ENCODE peak calls at places on chromosomes 5 and 9, in eight cellular contexts. One of them, this sample, is unnamed.

GRCh38 chr5:33762859-33763258 is 128.9 kb downstream of the ADAMTS12 start:
- DNase-seq in activated CD4-positive, alpha-beta T cell treated with anti-CD3 and anti-CD28 coated beads, Interleukin-2, amount 50 U/mL, for 1 hour: no peak
- DNase-seq in sciatic nerve: no peak
- DNase-seq in dorsolateral prefrontal cortex: no peak
- DNase-seq in activated CD8-positive, alpha-beta memory T cell treated with anti-CD3 and anti-CD28 coated beads for 1 hour: no peak
- DNase-seq in transverse colon: no peak
- DNase-seq in RWPE2: no peak
- DNase-seq in fibroblast of the conjunctiva: no peak
- DNase-seq in this sample: no peak

GRCh38 chr5:167642779-167643517 is 648.5 kb upstream of the WWC1 start:
- DNase-seq in activated CD4-positive, alpha-beta T cell treated with anti-CD3 and anti-CD28 coated beads, Interleukin-2, amount 50 U/mL, for 1 hour: no peak
- DNase-seq in sciatic nerve: no peak
- DNase-seq in dorsolateral prefrontal cortex: no peak
- DNase-seq in activated CD8-positive, alpha-beta memory T cell treated with anti-CD3 and anti-CD28 coated beads for 1 hour: no peak
- DNase-seq in transverse colon: no peak
- DNase-seq in RWPE2: peak; percentile 81
- DNase-seq in fibroblast of the conjunctiva: peak; percentile 41
- DNase-seq in this sample: no peak

GRCh38 chr5:142684508-142685031 is 1.3 kb downstream of the FGF1 start:
- DNase-seq in activated CD4-positive, alpha-beta T cell treated with anti-CD3 and anti-CD28 coated beads, Interleukin-2, amount 50 U/mL, for 1 hour: no peak
- DNase-seq in sciatic nerve: peak; percentile 74
- DNase-seq in dorsolateral prefrontal cortex: peak; percentile 69
- DNase-seq in activated CD8-positive, alpha-beta memory T cell treated with anti-CD3 and anti-CD28 coated beads for 1 hour: no peak
- DNase-seq in transverse colon: no peak
- DNase-seq in RWPE2: no peak
- DNase-seq in fibroblast of the conjunctiva: no peak
- DNase-seq in this sample: no peak

GRCh38 chr9:93950619-93951601 is 4.2 kb downstream of the BARX1 start:
- DNase-seq in activated CD4-positive, alpha-beta T cell treated with anti-CD3 and anti-CD28 coated beads, Interleukin-2, amount 50 U/mL, for 1 hour: no peak
- DNase-seq in sciatic nerve: no peak
- DNase-seq in dorsolateral prefrontal cortex: no peak
- DNase-seq in activated CD8-positive, alpha-beta memory T cell treated with anti-CD3 and anti-CD28 coated beads for 1 hour: no peak
- DNase-seq in transverse colon: peak; percentile 36
- DNase-seq in RWPE2: no peak
- DNase-seq in fibroblast of the conjunctiva: no peak
- DNase-seq in this sample: peak; percentile 67

GRCh38 chr9:78568774-78569173 is 271.8 kb downstream of the PSAT1 start:
- DNase-seq in activated CD4-positive, alpha-beta T cell treated with anti-CD3 and anti-CD28 coated beads, Interleukin-2, amount 50 U/mL, for 1 hour: no peak
- DNase-seq in sciatic nerve: no peak
- DNase-seq in dorsolateral prefrontal cortex: no peak
- DNase-seq in activated CD8-positive, alpha-beta memory T cell treated with anti-CD3 and anti-CD28 coated beads for 1 hour: no peak
- DNase-seq in transverse colon: no peak
- DNase-seq in RWPE2: no peak
- DNase-seq in fibroblast of the conjunctiva: no peak
- DNase-seq in this sample: no peak

GRCh38 chr5:53480474-53481353 is at the start of gene FST:
- DNase-seq in activated CD4-positive, alpha-beta T cell treated with anti-CD3 and anti-CD28 coated beads, Interleukin-2, amount 50 U/mL, for 1 hour: no peak
- DNase-seq in sciatic nerve: peak; percentile 64
- DNase-seq in dorsolateral prefrontal cortex: no peak
- DNase-seq in activated CD8-positive, alpha-beta memory T cell treated with anti-CD3 and anti-CD28 coated beads for 1 hour: no peak
- DNase-seq in transverse colon: no peak
- DNase-seq in RWPE2: no peak
- DNase-seq in fibroblast of the conjunctiva: no peak
- DNase-seq in this sample: peak; percentile 20

GRCh38 chr9:73824671-73825070 is 672.5 kb upstream of the RORB start:
- DNase-seq in activated CD4-positive, alpha-beta T cell treated with anti-CD3 and anti-CD28 coated beads, Interleukin-2, amount 50 U/mL, for 1 hour: no peak
- DNase-seq in sciatic nerve: no peak
- DNase-seq in dorsolateral prefrontal cortex: no peak
- DNase-seq in activated CD8-positive, alpha-beta memory T cell treated with anti-CD3 and anti-CD28 coated beads for 1 hour: no peak
- DNase-seq in transverse colon: no peak
- DNase-seq in RWPE2: no peak
- DNase-seq in fibroblast of the conjunctiva: no peak
- DNase-seq in this sample: no peak

GRCh38 chr5:107764282-107764681 is 93.5 kb upstream of the EFNA5 start:
- DNase-seq in activated CD4-positive, alpha-beta T cell treated with anti-CD3 and anti-CD28 coated beads, Interleukin-2, amount 50 U/mL, for 1 hour: no peak
- DNase-seq in sciatic nerve: no peak
- DNase-seq in dorsolateral prefrontal cortex: no peak
- DNase-seq in activated CD8-positive, alpha-beta memory T cell treated with anti-CD3 and anti-CD28 coated beads for 1 hour: no peak
- DNase-seq in transverse colon: no peak
- DNase-seq in RWPE2: no peak
- DNase-seq in fibroblast of the conjunctiva: no peak
- DNase-seq in this sample: no peak

GRCh38 chr5:167489202-167489601 is 802.2 kb upstream of the WWC1 start:
- DNase-seq in activated CD4-positive, alpha-beta T cell treated with anti-CD3 and anti-CD28 coated beads, Interleukin-2, amount 50 U/mL, for 1 hour: no peak
- DNase-seq in sciatic nerve: no peak
- DNase-seq in dorsolateral prefrontal cortex: no peak
- DNase-seq in activated CD8-positive, alpha-beta memory T cell treated with anti-CD3 and anti-CD28 coated beads for 1 hour: no peak
- DNase-seq in transverse colon: no peak
- DNase-seq in RWPE2: no peak
- DNase-seq in fibroblast of the conjunctiva: no peak
- DNase-seq in this sample: no peak

GRCh38 chr5:147461915-147462314 is 48.0 kb downstream of the DPYSL3 start:
- DNase-seq in activated CD4-positive, alpha-beta T cell treated with anti-CD3 and anti-CD28 coated beads, Interleukin-2, amount 50 U/mL, for 1 hour: no peak
- DNase-seq in sciatic nerve: no peak
- DNase-seq in dorsolateral prefrontal cortex: no peak
- DNase-seq in activated CD8-positive, alpha-beta memory T cell treated with anti-CD3 and anti-CD28 coated beads for 1 hour: no peak
- DNase-seq in transverse colon: no peak
- DNase-seq in RWPE2: no peak
- DNase-seq in fibroblast of the conjunctiva: no peak
- DNase-seq in this sample: no peak

GRCh38 chr5:142945321-142945720 is 175.1 kb downstream of the ARHGAP26 start:
- DNase-seq in activated CD4-positive, alpha-beta T cell treated with anti-CD3 and anti-CD28 coated beads, Interleukin-2, amount 50 U/mL, for 1 hour: no peak
- DNase-seq in sciatic nerve: no peak
- DNase-seq in dorsolateral prefrontal cortex: no peak
- DNase-seq in activated CD8-positive, alpha-beta memory T cell treated with anti-CD3 and anti-CD28 coated beads for 1 hour: no peak
- DNase-seq in transverse colon: no peak
- DNase-seq in RWPE2: no peak
- DNase-seq in fibroblast of the conjunctiva: no peak
- DNase-seq in this sample: no peak

GRCh38 chr9:136533775-136534157 is 12.1 kb downstream of the NOTCH1 start:
- DNase-seq in activated CD4-positive, alpha-beta T cell treated with anti-CD3 and anti-CD28 coated beads, Interleukin-2, amount 50 U/mL, for 1 hour: peak; percentile 78
- DNase-seq in sciatic nerve: no peak
- DNase-seq in dorsolateral prefrontal cortex: no peak
- DNase-seq in activated CD8-positive, alpha-beta memory T cell treated with anti-CD3 and anti-CD28 coated beads for 1 hour: peak; percentile 60
- DNase-seq in transverse colon: peak; percentile 73
- DNase-seq in RWPE2: no peak
- DNase-seq in fibroblast of the conjunctiva: no peak
- DNase-seq in this sample: peak; percentile 65

GRCh38 chr5:31113101-31113500 is 80.4 kb upstream of the CDH6 start:
- DNase-seq in activated CD4-positive, alpha-beta T cell treated with anti-CD3 and anti-CD28 coated beads, Interleukin-2, amount 50 U/mL, for 1 hour: no peak
- DNase-seq in sciatic nerve: no peak
- DNase-seq in dorsolateral prefrontal cortex: no peak
- DNase-seq in activated CD8-positive, alpha-beta memory T cell treated with anti-CD3 and anti-CD28 coated beads for 1 hour: no peak
- DNase-seq in transverse colon: no peak
- DNase-seq in RWPE2: no peak
- DNase-seq in fibroblast of the conjunctiva: no peak
- DNase-seq in this sample: no peak

GRCh38 chr5:137264041-137264440 is 235.1 kb downstream of the SPOCK1 start:
- DNase-seq in activated CD4-positive, alpha-beta T cell treated with anti-CD3 and anti-CD28 coated beads, Interleukin-2, amount 50 U/mL, for 1 hour: no peak
- DNase-seq in sciatic nerve: no peak
- DNase-seq in dorsolateral prefrontal cortex: no peak
- DNase-seq in activated CD8-positive, alpha-beta memory T cell treated with anti-CD3 and anti-CD28 coated beads for 1 hour: no peak
- DNase-seq in transverse colon: no peak
- DNase-seq in RWPE2: no peak
- DNase-seq in fibroblast of the conjunctiva: no peak
- DNase-seq in this sample: no peak

GRCh38 chr9:109424618-109425017 is 73.5 kb downstream of the PTPN3 start:
- DNase-seq in activated CD4-positive, alpha-beta T cell treated with anti-CD3 and anti-CD28 coated beads, Interleukin-2, amount 50 U/mL, for 1 hour: no peak
- DNase-seq in sciatic nerve: no peak
- DNase-seq in dorsolateral prefrontal cortex: no peak
- DNase-seq in activated CD8-positive, alpha-beta memory T cell treated with anti-CD3 and anti-CD28 coated beads for 1 hour: no peak
- DNase-seq in transverse colon: no peak
- DNase-seq in RWPE2: no peak
- DNase-seq in fibroblast of the conjunctiva: no peak
- DNase-seq in this sample: no peak

GRCh38 chr9:34406219-34406618 is 29.5 kb upstream of the MYORG start:
- DNase-seq in activated CD4-positive, alpha-beta T cell treated with anti-CD3 and anti-CD28 coated beads, Interleukin-2, amount 50 U/mL, for 1 hour: no peak
- DNase-seq in sciatic nerve: no peak
- DNase-seq in dorsolateral prefrontal cortex: no peak
- DNase-seq in activated CD8-positive, alpha-beta memory T cell treated with anti-CD3 and anti-CD28 coated beads for 1 hour: no peak
- DNase-seq in transverse colon: no peak
- DNase-seq in RWPE2: no peak
- DNase-seq in fibroblast of the conjunctiva: no peak
- DNase-seq in this sample: no peak

GRCh38 chr9:16726023-16726422 is 144.4 kb downstream of the BNC2 start:
- DNase-seq in activated CD4-positive, alpha-beta T cell treated with anti-CD3 and anti-CD28 coated beads, Interleukin-2, amount 50 U/mL, for 1 hour: no peak
- DNase-seq in sciatic nerve: no peak
- DNase-seq in dorsolateral prefrontal cortex: no peak
- DNase-seq in activated CD8-positive, alpha-beta memory T cell treated with anti-CD3 and anti-CD28 coated beads for 1 hour: no peak
- DNase-seq in transverse colon: no peak
- DNase-seq in RWPE2: no peak
- DNase-seq in fibroblast of the conjunctiva: peak; percentile 60
- DNase-seq in this sample: no peak

GRCh38 chr5:179326176-179326997 is 18.9 kb downstream of the ADAMTS2 start:
- DNase-seq in activated CD4-positive, alpha-beta T cell treated with anti-CD3 and anti-CD28 coated beads, Interleukin-2, amount 50 U/mL, for 1 hour: no peak
- DNase-seq in sciatic nerve: peak; percentile 89
- DNase-seq in dorsolateral prefrontal cortex: no peak
- DNase-seq in activated CD8-positive, alpha-beta memory T cell treated with anti-CD3 and anti-CD28 coated beads for 1 hour: no peak
- DNase-seq in transverse colon: peak; percentile 34
- DNase-seq in RWPE2: peak; percentile 37
- DNase-seq in fibroblast of the conjunctiva: peak; percentile 98
- DNase-seq in this sample: peak; percentile 34

GRCh38 chr9:136565722-136566552 is 20.1 kb upstream of the NOTCH1 start:
- DNase-seq in activated CD4-positive, alpha-beta T cell treated with anti-CD3 and anti-CD28 coated beads, Interleukin-2, amount 50 U/mL, for 1 hour: no peak
- DNase-seq in sciatic nerve: no peak
- DNase-seq in dorsolateral prefrontal cortex: no peak
- DNase-seq in activated CD8-positive, alpha-beta memory T cell treated with anti-CD3 and anti-CD28 coated beads for 1 hour: no peak
- DNase-seq in transverse colon: no peak
- DNase-seq in RWPE2: no peak
- DNase-seq in fibroblast of the conjunctiva: no peak
- DNase-seq in this sample: no peak

GRCh38 chr9:2023532-2023931 is 8.4 kb downstream of the SMARCA2 start:
- DNase-seq in activated CD4-positive, alpha-beta T cell treated with anti-CD3 and anti-CD28 coated beads, Interleukin-2, amount 50 U/mL, for 1 hour: no peak
- DNase-seq in sciatic nerve: no peak
- DNase-seq in dorsolateral prefrontal cortex: no peak
- DNase-seq in activated CD8-positive, alpha-beta memory T cell treated with anti-CD3 and anti-CD28 coated beads for 1 hour: no peak
- DNase-seq in transverse colon: no peak
- DNase-seq in RWPE2: no peak
- DNase-seq in fibroblast of the conjunctiva: no peak
- DNase-seq in this sample: no peak

GRCh38 chr5:157535042-157535865 is 40.3 kb downstream of the ADAM19 start:
- DNase-seq in activated CD4-positive, alpha-beta T cell treated with anti-CD3 and anti-CD28 coated beads, Interleukin-2, amount 50 U/mL, for 1 hour: no peak
- DNase-seq in sciatic nerve: no peak
- DNase-seq in dorsolateral prefrontal cortex: no peak
- DNase-seq in activated CD8-positive, alpha-beta memory T cell treated with anti-CD3 and anti-CD28 coated beads for 1 hour: no peak
- DNase-seq in transverse colon: no peak
- DNase-seq in RWPE2: no peak
- DNase-seq in fibroblast of the conjunctiva: no peak
- DNase-seq in this sample: peak; percentile 22

GRCh38 chr9:70580593-70581195 is 166.2 kb upstream of the KLF9 start:
- DNase-seq in activated CD4-positive, alpha-beta T cell treated with anti-CD3 and anti-CD28 coated beads, Interleukin-2, amount 50 U/mL, for 1 hour: no peak
- DNase-seq in sciatic nerve: no peak
- DNase-seq in dorsolateral prefrontal cortex: no peak
- DNase-seq in activated CD8-positive, alpha-beta memory T cell treated with anti-CD3 and anti-CD28 coated beads for 1 hour: no peak
- DNase-seq in transverse colon: no peak
- DNase-seq in RWPE2: no peak
- DNase-seq in fibroblast of the conjunctiva: no peak
- DNase-seq in this sample: no peak

GRCh38 chr9:32220750-32221149 is 163.7 kb upstream of the ACO1 start:
- DNase-seq in activated CD4-positive, alpha-beta T cell treated with anti-CD3 and anti-CD28 coated beads, Interleukin-2, amount 50 U/mL, for 1 hour: no peak
- DNase-seq in sciatic nerve: no peak
- DNase-seq in dorsolateral prefrontal cortex: no peak
- DNase-seq in activated CD8-positive, alpha-beta memory T cell treated with anti-CD3 and anti-CD28 coated beads for 1 hour: no peak
- DNase-seq in transverse colon: no peak
- DNase-seq in RWPE2: no peak
- DNase-seq in fibroblast of the conjunctiva: no peak
- DNase-seq in this sample: no peak

GRCh38 chr9:94014066-94014654 is 59.0 kb upstream of the BARX1 start:
- DNase-seq in activated CD4-positive, alpha-beta T cell treated with anti-CD3 and anti-CD28 coated beads, Interleukin-2, amount 50 U/mL, for 1 hour: no peak
- DNase-seq in sciatic nerve: no peak
- DNase-seq in dorsolateral prefrontal cortex: no peak
- DNase-seq in activated CD8-positive, alpha-beta memory T cell treated with anti-CD3 and anti-CD28 coated beads for 1 hour: no peak
- DNase-seq in transverse colon: no peak
- DNase-seq in RWPE2: no peak
- DNase-seq in fibroblast of the conjunctiva: peak; percentile 21
- DNase-seq in this sample: peak; percentile 41